ENCODE peak calls at places on chromosomes 12 and 14, in six cellular contexts. X, A, R, L, W and M are unnamed samples.

GRCh38 chr14:32813401-32813800 is 125.3 kb upstream of the NPAS3 start:
- DNase-seq in R (no peak), A (no peak), L (no peak), W (peak; percentile 12), X (no peak), M (no peak)

GRCh38 chr14:104735830-104736642 is 12.0 kb downstream of the ADSS1 start:
- DNase-seq in X (peak; percentile 93), W (no peak), L (peak; percentile 87), R (no peak), A (no peak), M (no peak)

GRCh38 chr14:35867280-35867629 is 41.1 kb downstream of the BRMS1L start:
- DNase-seq in W (no peak), R (no peak), L (no peak), X (no peak), A (no peak), M (no peak)

GRCh38 chr14:61003571-61003970 is 22.5 kb downstream of the SLC38A6 start:
- DNase-seq in R (no peak), X (no peak), W (no peak), A (no peak), L (no peak), M (no peak)

GRCh38 chr14:101577221-101577909 is 16.1 kb downstream of the DIO3 start:
- DNase-seq in R (no peak), L (no peak), X (no peak), A (no peak), W (no peak), M (no peak)

GRCh38 chr14:38210168-38210567 is 2.5 kb downstream of the SSTR1 start:
- DNase-seq in L (peak; percentile 45), W (peak; percentile 42), A (no peak), R (no peak), X (peak; percentile 32), M (no peak)

GRCh38 chr12:124972211-124972610 is 16.7 kb downstream of the DHX37 start:
- DNase-seq in X (no peak), A (no peak), R (no peak), L (no peak), W (no peak), M (no peak)

GRCh38 chr12:115485967-115486366 is 791.5 kb downstream of the MED13L start:
- DNase-seq in L (no peak), X (no peak), W (no peak), A (no peak), R (no peak), M (no peak)

GRCh38 chr12:122013136-122013535 is 8.5 kb upstream of the BCL7A start:
- DNase-seq in L (no peak), A (no peak), W (no peak), R (no peak), X (no peak), M (no peak)

GRCh38 chr12:114395755-114396152 is 10.2 kb downstream of the TBX5 start:
- DNase-seq in L (no peak), R (no peak), A (no peak), X (no peak), W (no peak), M (no peak)

GRCh38 chr12:57750561-57751431 is 1.3 kb downstream of the CDK4 start:
- DNase-seq in W (no peak), A (no peak), X (no peak), L (no peak), R (no peak), M (no peak)

GRCh38 chr12:102394200-102394599 is 86.2 kb downstream of the IGF1 start:
- DNase-seq in X (no peak), A (no peak), W (no peak), L (no peak), R (no peak), M (no peak)

GRCh38 chr12:29754235-29755189 is 29.2 kb downstream of the TMTC1 start:
- DNase-seq in R (no peak), X (peak; percentile 26), A (no peak), L (no peak), W (no peak), M (no peak)

GRCh38 chr14:104801284-104802119 is 601 bp downstream of the ZBTB42 start:
- DNase-seq in R (no peak), W (no peak), X (no peak), L (peak; percentile 60), A (no peak), M (peak; percentile 66)

GRCh38 chr12:70606001-70606400 is 31.2 kb downstream of the PTPRB start:
- DNase-seq in W (no peak), X (no peak), A (no peak), R (no peak), L (no peak), M (no peak)

GRCh38 chr12:115075552-115076170 is 391.7 kb upstream of the TBX3 start:
- DNase-seq in A (no peak), R (no peak), W (no peak), X (no peak), L (no peak), M (no peak)

GRCh38 chr12:105256921-105257320 is 20.9 kb upstream of the APPL2 start:
- DNase-seq in W (peak; percentile 83), R (no peak), A (no peak), L (no peak), X (no peak), M (no peak)

GRCh38 chr14:103542545-103543088 is 13.6 kb downstream of the TRMT61A start:
- DNase-seq in W (no peak), R (peak; percentile 57), X (peak; percentile 75), A (no peak), L (peak; percentile 54), M (no peak)

GRCh38 chr12:3885179-3886094 is 12.2 kb upstream of the PARP11 start:
- DNase-seq in A (peak; percentile 12), L (no peak), W (peak; percentile 55), X (no peak), R (peak; percentile 23), M (peak; percentile 26)

GRCh38 chr14:23544511-23545447 is 6.8 kb downstream of the ZFHX2 start:
- DNase-seq in A (no peak), X (peak; percentile 51), L (no peak), R (peak; percentile 94), W (no peak), M (no peak)

GRCh38 chr14:93173943-93174395 is 10.7 kb downstream of the MOAP1 start:
- DNase-seq in A (no peak), L (peak; percentile 14), X (no peak), W (no peak), R (peak; percentile 18), M (no peak)

GRCh38 chr12:219891-220352 is 6.0 kb upstream of the SLC6A12 start:
- DNase-seq in L (peak; percentile 54), R (peak; percentile 22), A (peak; percentile 13), W (peak; percentile 13), X (peak; percentile 58), M (peak; percentile 75)

GRCh38 chr12:544941-545635 is 85.3 kb downstream of the B4GALNT3 start:
- DNase-seq in R (no peak), A (no peak), L (no peak), X (no peak), W (no peak), M (no peak)

GRCh38 chr12:91551927-91552326 is 369.3 kb upstream of the DCN start:
- DNase-seq in X (peak; percentile 23), W (no peak), A (no peak), R (no peak), L (no peak), M (no peak)

GRCh38 chr14:67798731-67799130 is 17.7 kb downstream of the ZFYVE26 start:
- DNase-seq in A (no peak), L (no peak), W (no peak), R (no peak), X (no peak), M (no peak)

GRCh38 chr12:79482323-79482722 is 208.4 kb downstream of the PAWR start:
- DNase-seq in A (no peak), X (no peak), W (no peak), L (no peak), R (no peak), M (no peak)

GRCh38 chr14:96661244-96661969 is 135.8 kb upstream of the VRK1 start:
- DNase-seq in R (no peak), L (no peak), X (no peak), A (no peak), W (no peak), M (no peak)

GRCh38 chr12:48054955-48055821 is 50.7 kb downstream of the SENP1 start:
- DNase-seq in R (no peak), L (no peak), W (no peak), A (no peak), X (no peak), M (no peak)

GRCh38 chr14:77126461-77126990 is 15.1 kb downstream of the ZDHHC22 start:
- DNase-seq in L (no peak), R (no peak), W (no peak), X (no peak), A (no peak), M (no peak)

GRCh38 chr12:106079148-106079738 is 59.5 kb downstream of the NUAK1 start:
- DNase-seq in W (no peak), R (no peak), A (no peak), L (no peak), X (no peak), M (no peak)

GRCh38 chr12:16939871-16940306 is 333.9 kb upstream of the LMO3 start:
- DNase-seq in X (no peak), A (no peak), L (peak; percentile 44), W (peak; percentile 60), R (peak; percentile 58), M (no peak)

GRCh38 chr12:130143136-130143535 is 19.1 kb upstream of the FZD10 start:
- DNase-seq in W (no peak), R (no peak), L (no peak), A (no peak), X (no peak), M (no peak)

GRCh38 chr14:60744566-60744965 is 10.0 kb downstream of the MNAT1 start:
- DNase-seq in A (no peak), W (no peak), L (no peak), X (no peak), R (no peak), M (no peak)

GRCh38 chr12:3752096-3752709 is 706 bp downstream of the CRACR2A start:
- DNase-seq in W (peak; percentile 28), L (peak; percentile 30), A (peak; percentile 43), X (peak; percentile 73), R (peak; percentile 25), M (peak; percentile 61)

GRCh38 chr14:35878272-35879140 is 52.4 kb downstream of the BRMS1L start:
- DNase-seq in R (no peak), X (no peak), A (no peak), W (peak; percentile 90), L (peak; percentile 34), M (no peak)

GRCh38 chr14:22598099-22598895 is at the start of gene ABHD4:
- DNase-seq in W (peak; percentile 67), X (peak; percentile 87), R (peak; percentile 64), A (peak; percentile 32), L (peak; percentile 88), M (peak; percentile 79)

GRCh38 chr12:106248849-106249371 is 1.1 kb upstream of the CKAP4 start:
- DNase-seq in X (no peak), A (peak; percentile 22), R (no peak), W (peak; percentile 43), L (no peak), M (no peak)

GRCh38 chr12:82207556-82207955 is 150.6 kb downstream of the CCDC59 start:
- DNase-seq in R (no peak), L (no peak), X (no peak), W (no peak), A (no peak), M (no peak)